ENCODE peak calls at places on chromosomes 3 and 15, in seven cellular contexts. One of them, this sample, is unnamed.
A peak's percentile ranks its signal among the peaks of the same experiment; 100 is the strongest.

GRCh38 chr3:114442251-114442650 is 148.4 kb downstream of the TIGIT start:
- DNase-seq in left colon: no peak
- DNase-seq in H7: no peak
- DNase-seq in kidney tubule cell: peak; percentile 60
- DNase-seq in activated gamma-delta T cell treated with Interleukin-2 at 50 U/mL for 16 hours: no peak
- DNase-seq in G401: no peak
- DNase-seq in mucosa of descending colon: no peak
- DNase-seq in this sample: no peak

GRCh38 chr3:13160619-13161018 is 87.4 kb upstream of the IQSEC1 start:
- DNase-seq in kidney tubule cell: no peak
- DNase-seq in left colon: no peak
- DNase-seq in activated gamma-delta T cell treated with Interleukin-2 at 50 U/mL for 16 hours: no peak
- DNase-seq in G401: no peak
- DNase-seq in H7: no peak
- DNase-seq in mucosa of descending colon: no peak
- DNase-seq in this sample: no peak

GRCh38 chr3:55002416-55002930 is 74.6 kb upstream of the LRTM1 start:
- DNase-seq in left colon: no peak
- DNase-seq in activated gamma-delta T cell treated with Interleukin-2 at 50 U/mL for 16 hours: no peak
- DNase-seq in mucosa of descending colon: no peak
- DNase-seq in H7: no peak
- DNase-seq in kidney tubule cell: no peak
- DNase-seq in G401: no peak
- DNase-seq in this sample: no peak

GRCh38 chr3:57048728-57049127 is 11.7 kb upstream of the SPATA12 start:
- DNase-seq in kidney tubule cell: no peak
- DNase-seq in activated gamma-delta T cell treated with Interleukin-2 at 50 U/mL for 16 hours: no peak
- DNase-seq in G401: no peak
- DNase-seq in left colon: no peak
- DNase-seq in H7: no peak
- DNase-seq in mucosa of descending colon: no peak
- DNase-seq in this sample: no peak

GRCh38 chr3:176867681-176868663 is 329.3 kb downstream of the TBL1XR1 start:
- DNase-seq in mucosa of descending colon: no peak
- DNase-seq in H7: no peak
- DNase-seq in G401: no peak
- DNase-seq in kidney tubule cell: peak; percentile 55
- DNase-seq in activated gamma-delta T cell treated with Interleukin-2 at 50 U/mL for 16 hours: no peak
- DNase-seq in left colon: peak; percentile 62
- DNase-seq in this sample: no peak

GRCh38 chr15:33310481-33311311 is at the start of gene RYR3:
- DNase-seq in activated gamma-delta T cell treated with Interleukin-2 at 50 U/mL for 16 hours: no peak
- DNase-seq in mucosa of descending colon: no peak
- DNase-seq in left colon: peak; percentile 10
- DNase-seq in H7: peak; percentile 85
- DNase-seq in kidney tubule cell: peak; percentile 66
- DNase-seq in G401: no peak
- DNase-seq in this sample: no peak

GRCh38 chr3:145197051-145197562 is 963.9 kb downstream of the PLOD2 start:
- DNase-seq in kidney tubule cell: no peak
- DNase-seq in left colon: no peak
- DNase-seq in mucosa of descending colon: no peak
- DNase-seq in G401: no peak
- DNase-seq in activated gamma-delta T cell treated with Interleukin-2 at 50 U/mL for 16 hours: no peak
- DNase-seq in H7: no peak
- DNase-seq in this sample: no peak

GRCh38 chr3:127422663-127423375 is 135.0 kb upstream of the PRR20G start:
- DNase-seq in H7: peak; percentile 70
- DNase-seq in mucosa of descending colon: no peak
- DNase-seq in activated gamma-delta T cell treated with Interleukin-2 at 50 U/mL for 16 hours: no peak
- DNase-seq in left colon: no peak
- DNase-seq in kidney tubule cell: no peak
- DNase-seq in G401: no peak
- DNase-seq in this sample: no peak

GRCh38 chr3:53495518-53496501 is 1.4 kb downstream of the CACNA1D start:
- DNase-seq in left colon: peak; percentile 38
- DNase-seq in activated gamma-delta T cell treated with Interleukin-2 at 50 U/mL for 16 hours: no peak
- DNase-seq in mucosa of descending colon: no peak
- DNase-seq in H7: peak; percentile 77
- DNase-seq in kidney tubule cell: no peak
- DNase-seq in G401: peak; percentile 47
- DNase-seq in this sample: no peak

This sample was measured in central memory CD8-positive, alpha-beta T cell.